ENCODE peak calls at places on chromosomes 7 and 10, in four cellular contexts. E is NCI-H460; D is activated CD8-positive, alpha-beta memory T cell treated with anti-CD3 and anti-CD28 coated beads for 48 hours; T is H1. X is an unnamed sample.

GRCh38 chr7:70890147-70890969 is 241.6 kb upstream of the GALNT17 start:
- DNase-seq in T (no peak), E (no peak), D (no peak), X (no peak)

GRCh38 chr7:149729586-149729982 is 43.8 kb downstream of the ZNF467 start:
- DNase-seq in T (no peak), D (no peak), E (no peak), X (no peak)

GRCh38 chr7:141001561-141001960 is 13.2 kb downstream of the MRPS33 start:
- DNase-seq in E (no peak), D (no peak), T (no peak), X (no peak)

GRCh38 chr7:113774182-113774807 is 144.5 kb downstream of the PPP1R3A start:
- DNase-seq in E (peak; percentile 40), T (no peak), D (no peak), X (peak; percentile 18)

GRCh38 chr10:90674927-90675326 is 182.9 kb downstream of the HTR7 start:
- DNase-seq in D (no peak), T (no peak), E (no peak), X (no peak)

GRCh38 chr10:43043773-43044394 is 33.0 kb upstream of the RET start:
- DNase-seq in T (no peak), D (no peak), E (no peak), X (no peak)

GRCh38 chr7:109579876-109580275 is 1010.2 kb downstream of the DNAJB9 start:
- DNase-seq in T (no peak), E (peak; percentile 62), D (no peak), X (no peak)

GRCh38 chr10:109961181-109962001 is 38.1 kb upstream of the XPNPEP1 start:
- DNase-seq in E (no peak), T (no peak), D (no peak), X (peak; percentile 10)

GRCh38 chr10:78966844-78967488 is 101.8 kb upstream of the ZMIZ1 start:
- DNase-seq in D (no peak), T (no peak), E (no peak), X (no peak)

GRCh38 chr10:11192304-11193018 is 174.8 kb downstream of the CELF2 start:
- DNase-seq in T (no peak), D (no peak), E (no peak), X (no peak)

GRCh38 chr10:119650692-119651513 is at the start of gene BAG3:
- DNase-seq in T (peak; percentile 50), E (peak; percentile 90), D (peak; percentile 80), X (peak; percentile 73)

GRCh38 chr10:79244841-79245504 is 102.3 kb upstream of the PPIF start:
- DNase-seq in T (no peak), D (no peak), E (no peak), X (no peak)

GRCh38 chr7:75905785-75906604 is 9.0 kb upstream of the POR start:
- DNase-seq in T (no peak), D (no peak), E (no peak), X (peak; percentile 92)

GRCh38 chr7:115005942-115006341 is 84.0 kb downstream of the MDFIC start:
- DNase-seq in T (peak; percentile 69), E (no peak), D (no peak), X (no peak)

GRCh38 chr10:126201603-126202002 is 186.7 kb downstream of the ADAM12 start:
- DNase-seq in E (no peak), D (no peak), T (no peak), X (no peak)

GRCh38 chr7:74199551-74200355 is 10.1 kb upstream of the LAT2 start:
- DNase-seq in D (no peak), T (no peak), E (no peak), X (peak; percentile 54)

GRCh38 chr10:92153-92552 is 43.1 kb upstream of the TUBB8 start:
- DNase-seq in T (no peak), D (no peak), E (no peak), X (no peak)

GRCh38 chr10:60425392-60426110 is 35.9 kb upstream of the ANK3 start:
- DNase-seq in D (no peak), T (no peak), E (no peak), X (peak; percentile 68)

GRCh38 chr7:106521115-106521514 is 139.8 kb downstream of the CCDC71L start:
- DNase-seq in T (no peak), E (no peak), D (no peak), X (no peak)

GRCh38 chr7:138661236-138661635 is 39.9 kb downstream of the SVOPL start:
- DNase-seq in T (no peak), E (no peak), D (no peak), X (no peak)